ENCODE peak calls at places on chromosomes 11 and 22, in six cellular contexts. One of them, this sample, is unnamed.

GRCh38 chr22:29346659-29347058 is 31.2 kb upstream of the RASL10A start:
- DNase-seq in HFFc6: no peak
- DNase-seq in OCI-LY7: no peak
- DNase-seq in MCF 10A: no peak
- DNase-seq in ovary: no peak
- DNase-seq in mucosa of descending colon: no peak
- DNase-seq in this sample: no peak

GRCh38 chr11:130390071-130390758 is 38.2 kb downstream of the ADAMTS8 start:
- DNase-seq in HFFc6: peak
- DNase-seq in OCI-LY7: peak
- DNase-seq in MCF 10A: peak
- DNase-seq in ovary: no peak
- DNase-seq in mucosa of descending colon: no peak
- DNase-seq in this sample: no peak

GRCh38 chr11:20599424-20600346 is at the start of gene SLC6A5:
- DNase-seq in HFFc6: no peak
- DNase-seq in OCI-LY7: peak
- DNase-seq in MCF 10A: peak
- DNase-seq in ovary: no peak
- DNase-seq in mucosa of descending colon: no peak
- DNase-seq in this sample: peak

GRCh38 chr11:43576834-43577521 is 103.6 kb upstream of the HSD17B12 start:
- DNase-seq in HFFc6: peak
- DNase-seq in OCI-LY7: no peak
- DNase-seq in MCF 10A: peak
- DNase-seq in ovary: peak
- DNase-seq in mucosa of descending colon: no peak
- DNase-seq in this sample: no peak

GRCh38 chr11:29448246-29448877 is 568.5 kb downstream of the KCNA4 start:
- DNase-seq in HFFc6: peak
- DNase-seq in OCI-LY7: peak
- DNase-seq in MCF 10A: peak
- DNase-seq in ovary: no peak
- DNase-seq in mucosa of descending colon: no peak
- DNase-seq in this sample: no peak

GRCh38 chr22:23263651-23264555 is 83.6 kb downstream of the BCR start:
- DNase-seq in HFFc6: peak
- DNase-seq in OCI-LY7: peak
- DNase-seq in MCF 10A: no peak
- DNase-seq in ovary: no peak
- DNase-seq in mucosa of descending colon: no peak
- DNase-seq in this sample: no peak

GRCh38 chr11:73236879-73237278 is 18.8 kb downstream of the P2RY2 start:
- DNase-seq in HFFc6: peak
- DNase-seq in OCI-LY7: peak
- DNase-seq in MCF 10A: peak
- DNase-seq in ovary: no peak
- DNase-seq in mucosa of descending colon: no peak
- DNase-seq in this sample: no peak

GRCh38 chr11:3129181-3129590 is 35.9 kb downstream of the OSBPL5 start:
- DNase-seq in HFFc6: no peak
- DNase-seq in OCI-LY7: no peak
- DNase-seq in MCF 10A: no peak
- DNase-seq in ovary: no peak
- DNase-seq in mucosa of descending colon: no peak
- DNase-seq in this sample: no peak

GRCh38 chr22:27075891-27076290 is 418.5 kb downstream of the MIAT start:
- DNase-seq in HFFc6: no peak
- DNase-seq in OCI-LY7: peak
- DNase-seq in MCF 10A: no peak
- DNase-seq in ovary: no peak
- DNase-seq in mucosa of descending colon: no peak
- DNase-seq in this sample: no peak

GRCh38 chr11:17415523-17416104 is 27.2 kb upstream of the KCNJ11 start:
- DNase-seq in HFFc6: no peak
- DNase-seq in OCI-LY7: no peak
- DNase-seq in MCF 10A: no peak
- DNase-seq in ovary: no peak
- DNase-seq in mucosa of descending colon: no peak
- DNase-seq in this sample: no peak

GRCh38 chr22:49119551-49119952 is 708.1 kb downstream of the BRD1 start:
- DNase-seq in HFFc6: no peak
- DNase-seq in OCI-LY7: no peak
- DNase-seq in MCF 10A: no peak
- DNase-seq in ovary: no peak
- DNase-seq in mucosa of descending colon: no peak
- DNase-seq in this sample: no peak

GRCh38 chr11:84740050-84740449 is 887.1 kb downstream of the DLG2 start:
- DNase-seq in HFFc6: no peak
- DNase-seq in OCI-LY7: no peak
- DNase-seq in MCF 10A: no peak
- DNase-seq in ovary: no peak
- DNase-seq in mucosa of descending colon: no peak
- DNase-seq in this sample: no peak

GRCh38 chr11:58058276-58059010 is 27.7 kb downstream of the OR6Q1 start:
- DNase-seq in HFFc6: no peak
- DNase-seq in OCI-LY7: no peak
- DNase-seq in MCF 10A: peak
- DNase-seq in ovary: no peak
- DNase-seq in mucosa of descending colon: peak
- DNase-seq in this sample: peak

GRCh38 chr11:62804310-62805043 is 763 bp downstream of the NXF1 start:
- DNase-seq in HFFc6: peak
- DNase-seq in OCI-LY7: peak
- DNase-seq in MCF 10A: peak
- DNase-seq in ovary: no peak
- DNase-seq in mucosa of descending colon: no peak
- DNase-seq in this sample: no peak

GRCh38 chr11:134412508-134413333 is 679 bp upstream of the B3GAT1 start:
- DNase-seq in HFFc6: no peak
- DNase-seq in OCI-LY7: no peak
- DNase-seq in MCF 10A: no peak
- DNase-seq in ovary: peak
- DNase-seq in mucosa of descending colon: no peak
- DNase-seq in this sample: no peak

GRCh38 chr22:36249160-36249559 is 3.8 kb upstream of the APOL1 start:
- DNase-seq in HFFc6: no peak
- DNase-seq in OCI-LY7: peak
- DNase-seq in MCF 10A: no peak
- DNase-seq in ovary: no peak
- DNase-seq in mucosa of descending colon: no peak
- DNase-seq in this sample: no peak

GRCh38 chr11:122910775-122911174 is 28.2 kb downstream of the JHY start:
- DNase-seq in HFFc6: peak
- DNase-seq in OCI-LY7: no peak
- DNase-seq in MCF 10A: peak
- DNase-seq in ovary: no peak
- DNase-seq in mucosa of descending colon: no peak
- DNase-seq in this sample: no peak

DNA sequence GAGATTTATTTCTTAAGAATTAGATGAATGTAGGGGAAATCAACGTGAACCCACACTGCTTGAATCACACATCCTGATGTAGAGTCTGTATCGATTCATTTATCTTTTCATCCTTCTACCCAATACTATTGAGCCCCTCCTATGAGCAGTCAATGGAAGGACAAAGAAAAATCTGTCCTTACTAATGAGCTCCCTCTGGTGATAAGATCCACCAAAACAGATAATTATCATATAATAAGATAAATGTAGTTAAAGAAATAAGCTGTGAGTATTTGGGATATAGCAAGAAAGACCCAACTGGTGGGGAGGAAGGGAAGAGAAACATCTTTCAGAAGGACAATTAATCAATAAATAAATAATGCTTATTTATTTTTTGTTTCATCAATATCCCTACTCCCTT is 385.1 kb upstream of the CCDC90B start:
- DNase-seq in HFFc6: peak
- DNase-seq in OCI-LY7: no peak
- DNase-seq in MCF 10A: peak
- DNase-seq in ovary: no peak
- DNase-seq in mucosa of descending colon: no peak
- DNase-seq in this sample: no peak
- TF ChIP-seq CTCF in HFFc6: peak
- TF ChIP-seq CTCF in OCI-LY7: peak
- TF ChIP-seq CTCF in MCF 10A: no peak
- TF ChIP-seq CTCF in ovary: no peak
- TF ChIP-seq CTCF in mucosa of descending colon: no peak
- TF ChIP-seq CTCF in this sample: no peak

DNA sequence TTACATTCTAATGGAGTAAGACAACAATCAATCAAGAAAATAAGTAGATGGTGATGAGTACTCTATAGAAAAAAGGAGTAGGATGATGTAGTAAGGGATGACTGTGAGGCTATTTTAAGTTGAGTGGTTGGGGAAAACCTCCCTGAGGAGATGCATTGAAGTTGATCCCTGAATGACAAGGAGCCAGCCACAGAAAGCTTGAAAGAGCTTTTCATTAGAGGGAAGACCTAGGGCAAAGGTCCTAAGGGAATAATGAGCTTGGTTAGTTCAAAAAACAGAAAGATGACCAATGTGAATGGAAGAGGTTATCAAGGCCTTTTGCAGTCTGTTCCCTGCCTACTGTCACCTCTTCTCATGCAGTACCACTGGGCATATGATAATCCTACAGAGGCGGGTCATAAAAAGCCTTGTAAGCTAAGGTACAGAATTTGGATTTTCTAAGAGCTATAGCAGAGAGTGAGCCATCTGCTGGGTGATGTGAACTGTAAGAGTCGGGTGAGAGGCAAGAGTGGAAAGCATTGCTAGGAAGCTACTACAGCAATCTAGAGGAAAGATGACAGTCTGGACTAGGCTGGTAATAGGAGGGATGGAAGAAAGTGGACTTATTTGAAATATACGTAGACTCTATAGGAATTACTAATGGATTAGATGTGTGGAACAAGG is 3.1 kb downstream of the PPP2R1B start:
- DNase-seq in HFFc6: no peak
- DNase-seq in OCI-LY7: no peak
- DNase-seq in MCF 10A: no peak
- DNase-seq in ovary: no peak
- DNase-seq in mucosa of descending colon: no peak
- DNase-seq in this sample: no peak
- TF ChIP-seq CTCF in HFFc6: no peak
- TF ChIP-seq CTCF in OCI-LY7: peak
- TF ChIP-seq CTCF in MCF 10A: no peak
- TF ChIP-seq CTCF in ovary: no peak
- TF ChIP-seq CTCF in mucosa of descending colon: no peak
- TF ChIP-seq CTCF in this sample: no peak

GRCh38 chr11:113574171-113574570 is 99.0 kb upstream of the DRD2 start:
- DNase-seq in HFFc6: no peak
- DNase-seq in OCI-LY7: no peak
- DNase-seq in MCF 10A: no peak
- DNase-seq in ovary: no peak
- DNase-seq in mucosa of descending colon: no peak
- DNase-seq in this sample: no peak
- TF ChIP-seq CTCF in HFFc6: no peak
- TF ChIP-seq CTCF in OCI-LY7: no peak
- TF ChIP-seq CTCF in MCF 10A: no peak
- TF ChIP-seq CTCF in ovary: no peak
- TF ChIP-seq CTCF in mucosa of descending colon: no peak
- TF ChIP-seq CTCF in this sample: no peak

GRCh38 chr22:44067033-44067432 is 42.9 kb downstream of the PARVB start:
- DNase-seq in HFFc6: no peak
- DNase-seq in OCI-LY7: no peak
- DNase-seq in MCF 10A: peak
- DNase-seq in ovary: no peak
- DNase-seq in mucosa of descending colon: no peak
- DNase-seq in this sample: no peak
- TF ChIP-seq CTCF in HFFc6: no peak
- TF ChIP-seq CTCF in OCI-LY7: peak
- TF ChIP-seq CTCF in MCF 10A: no peak
- TF ChIP-seq CTCF in ovary: no peak
- TF ChIP-seq CTCF in mucosa of descending colon: no peak
- TF ChIP-seq CTCF in this sample: no peak

GRCh38 chr11:59810189-59810910 is at the start of gene MRPL16:
- DNase-seq in HFFc6: peak
- DNase-seq in OCI-LY7: peak
- DNase-seq in MCF 10A: peak
- DNase-seq in ovary: peak
- DNase-seq in mucosa of descending colon: peak
- DNase-seq in this sample: peak
- TF ChIP-seq CTCF in HFFc6: peak
- TF ChIP-seq CTCF in OCI-LY7: peak
- TF ChIP-seq CTCF in MCF 10A: no peak
- TF ChIP-seq CTCF in ovary: no peak
- TF ChIP-seq CTCF in mucosa of descending colon: no peak
- TF ChIP-seq CTCF in this sample: peak

DNA sequence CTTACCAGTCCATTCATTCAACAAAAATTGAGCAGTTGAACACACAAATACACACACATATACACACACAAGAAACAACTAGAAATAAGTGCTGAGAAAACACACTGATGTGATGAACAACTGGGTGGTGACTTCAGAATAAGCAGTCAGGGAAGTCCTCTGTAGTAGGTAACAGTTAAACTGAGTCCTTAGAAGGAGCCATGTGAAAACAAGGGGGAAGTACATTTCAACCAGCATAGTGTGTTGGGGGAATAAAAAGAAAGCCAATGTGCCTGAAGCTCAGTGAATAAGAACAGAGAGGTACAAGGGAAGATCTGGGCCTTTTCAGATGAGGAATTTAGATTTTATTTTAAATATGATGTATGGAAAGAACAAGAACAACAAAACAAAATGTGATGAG is 6.8 kb upstream of the TMEM123 start:
- DNase-seq in HFFc6: no peak
- DNase-seq in OCI-LY7: no peak
- DNase-seq in MCF 10A: no peak
- DNase-seq in ovary: no peak
- DNase-seq in mucosa of descending colon: no peak
- DNase-seq in this sample: no peak
- TF ChIP-seq CTCF in HFFc6: no peak
- TF ChIP-seq CTCF in OCI-LY7: no peak
- TF ChIP-seq CTCF in MCF 10A: no peak
- TF ChIP-seq CTCF in ovary: no peak
- TF ChIP-seq CTCF in mucosa of descending colon: no peak
- TF ChIP-seq CTCF in this sample: no peak

GRCh38 chr11:839875-840617 is 2.3 kb downstream of the POLR2L start:
- DNase-seq in HFFc6: no peak
- DNase-seq in OCI-LY7: no peak
- DNase-seq in MCF 10A: no peak
- DNase-seq in ovary: no peak
- DNase-seq in mucosa of descending colon: no peak
- DNase-seq in this sample: no peak
- TF ChIP-seq CTCF in HFFc6: peak
- TF ChIP-seq CTCF in OCI-LY7: peak
- TF ChIP-seq CTCF in MCF 10A: peak
- TF ChIP-seq CTCF in ovary: no peak
- TF ChIP-seq CTCF in mucosa of descending colon: no peak
- TF ChIP-seq CTCF in this sample: no peak